ENCODE peak calls at places on chromosome 3, in five cellular contexts. M is ACHN; Z is HT-29; O is activated CD8-positive, alpha-beta memory T cell treated with anti-CD3 and anti-CD28 coated beads for 24 hours; N is body of pancreas. F is an unnamed sample.

GRCh38 chr3:73601031-73601430 is 23.7 kb downstream of the PDZRN3 start:
- DNase-seq in M (no peak), Z (no peak), O (no peak), N (no peak), F (no peak)

GRCh38 chr3:50323092-50323600 is 601 bp upstream of the HYAL2 start:
- DNase-seq in M (no peak), Z (no peak), O (no peak), N (no peak), F (no peak)

GRCh38 chr3:194189243-194189791 is 53.4 kb downstream of the HES1 start:
- DNase-seq in M (no peak), Z (no peak), O (no peak), N (peak), F (no peak)

GRCh38 chr3:161028485-161029018 is 76.6 kb downstream of the B3GALNT1 start:
- DNase-seq in M (no peak), Z (no peak), O (no peak), N (no peak), F (no peak)

GRCh38 chr3:132211896-132212295 is 105.3 kb upstream of the ACP3 start:
- DNase-seq in M (no peak), Z (no peak), O (no peak), N (no peak), F (no peak)

GRCh38 chr3:182325213-182325941 is 467.9 kb upstream of the ATP11B start:
- DNase-seq in M (no peak), Z (no peak), O (no peak), N (no peak), F (no peak)

GRCh38 chr3:46947981-46948791 is 28.4 kb downstream of the CCDC12 start:
- DNase-seq in M (no peak), Z (peak), O (peak), N (peak), F (no peak)

GRCh38 chr3:48687220-48687678 is 1.5 kb upstream of the NCKIPSD start:
- DNase-seq in M (no peak), Z (no peak), O (no peak), N (no peak), F (no peak)

F was measured in type B pancreatic cell.